ENCODE peak calls at places on chromosomes 13 and 19, in seven cellular contexts. One of them, this sample, is unnamed.

GRCh38 chr13:111209613-111210012 is 94.5 kb downstream of the ARHGEF7 start:
- DNase-seq in IMR-90: no peak
- DNase-seq in K562: no peak
- DNase-seq in A549: no peak
- DNase-seq in fibroblast of lung: no peak
- DNase-seq in H9: no peak
- DNase-seq in osteoblast: no peak
- DNase-seq in this sample: no peak

GRCh38 chr19:17504030-17504429 is 7.4 kb upstream of the PGLS start:
- DNase-seq in IMR-90: no peak
- DNase-seq in K562: no peak
- DNase-seq in A549: no peak
- DNase-seq in fibroblast of lung: no peak
- DNase-seq in H9: no peak
- DNase-seq in osteoblast: peak; percentile 50
- DNase-seq in this sample: no peak

GRCh38 chr19:12937243-12938053 is 961 bp upstream of the CALR start:
- DNase-seq in IMR-90: no peak
- DNase-seq in K562: no peak
- DNase-seq in A549: peak; percentile 68
- DNase-seq in fibroblast of lung: no peak
- DNase-seq in H9: peak; percentile 77
- DNase-seq in osteoblast: peak; percentile 53
- DNase-seq in this sample: peak; percentile 69

GRCh38 chr13:42064259-42064658 is 15.8 kb downstream of the DGKH start:
- DNase-seq in IMR-90: peak; percentile 94
- DNase-seq in K562: no peak
- DNase-seq in A549: no peak
- DNase-seq in fibroblast of lung: peak; percentile 97
- DNase-seq in H9: no peak
- DNase-seq in osteoblast: peak; percentile 71
- DNase-seq in this sample: no peak

GRCh38 chr19:28420731-28421550 is 792.0 kb downstream of the UQCRFS1 start:
- DNase-seq in IMR-90: no peak
- DNase-seq in K562: no peak
- DNase-seq in A549: no peak
- DNase-seq in fibroblast of lung: peak; percentile 73
- DNase-seq in H9: no peak
- DNase-seq in osteoblast: no peak
- DNase-seq in this sample: no peak

GRCh38 chr19:55877211-55877610 is 40.9 kb downstream of the NLRP4 start:
- DNase-seq in IMR-90: no peak
- DNase-seq in K562: no peak
- DNase-seq in A549: no peak
- DNase-seq in fibroblast of lung: no peak
- DNase-seq in H9: no peak
- DNase-seq in osteoblast: no peak
- DNase-seq in this sample: no peak

GRCh38 chr19:39083599-39083982 is 577 bp upstream of the ACP7 start:
- DNase-seq in IMR-90: no peak
- DNase-seq in K562: no peak
- DNase-seq in A549: no peak
- DNase-seq in fibroblast of lung: no peak
- DNase-seq in H9: no peak
- DNase-seq in osteoblast: no peak
- DNase-seq in this sample: no peak

GRCh38 chr13:86446311-86446710 is 647.1 kb upstream of the SLITRK6 start:
- DNase-seq in IMR-90: peak; percentile 13
- DNase-seq in K562: no peak
- DNase-seq in A549: peak; percentile 87
- DNase-seq in fibroblast of lung: peak; percentile 91
- DNase-seq in H9: peak; percentile 66
- DNase-seq in osteoblast: no peak
- DNase-seq in this sample: peak; percentile 33

GRCh38 chr13:20867408-20867807 is 35.1 kb downstream of the XPO4 start:
- DNase-seq in IMR-90: no peak
- DNase-seq in K562: no peak
- DNase-seq in A549: no peak
- DNase-seq in fibroblast of lung: no peak
- DNase-seq in H9: no peak
- DNase-seq in osteoblast: no peak
- DNase-seq in this sample: no peak

GRCh38 chr13:108742681-108743080 is 113.3 kb downstream of the MYO16 start:
- DNase-seq in IMR-90: no peak
- DNase-seq in K562: no peak
- DNase-seq in A549: no peak
- DNase-seq in fibroblast of lung: no peak
- DNase-seq in H9: no peak
- DNase-seq in osteoblast: no peak
- DNase-seq in this sample: no peak

GRCh38 chr13:50599046-50599445 is 244.4 kb downstream of the DLEU7 start:
- DNase-seq in IMR-90: no peak
- DNase-seq in K562: no peak
- DNase-seq in A549: no peak
- DNase-seq in fibroblast of lung: no peak
- DNase-seq in H9: no peak
- DNase-seq in osteoblast: no peak
- DNase-seq in this sample: no peak

GRCh38 chr19:17936379-17936778 is 3.6 kb downstream of the CCDC124 start:
- DNase-seq in IMR-90: no peak
- DNase-seq in K562: no peak
- DNase-seq in A549: no peak
- DNase-seq in fibroblast of lung: no peak
- DNase-seq in H9: no peak
- DNase-seq in osteoblast: no peak
- DNase-seq in this sample: no peak

GRCh38 chr19:45638930-45639729 is at the start of gene EML2:
- DNase-seq in IMR-90: no peak
- DNase-seq in K562: peak; percentile 80
- DNase-seq in A549: peak; percentile 49
- DNase-seq in fibroblast of lung: peak; percentile 39
- DNase-seq in H9: peak; percentile 95
- DNase-seq in osteoblast: peak; percentile 92
- DNase-seq in this sample: peak; percentile 94

GRCh38 chr19:40411125-40411842 is 1.9 kb downstream of the PRX start:
- DNase-seq in IMR-90: no peak
- DNase-seq in K562: peak; percentile 11
- DNase-seq in A549: no peak
- DNase-seq in fibroblast of lung: no peak
- DNase-seq in H9: no peak
- DNase-seq in osteoblast: peak; percentile 62
- DNase-seq in this sample: no peak

GRCh38 chr19:39524495-39524894 is 8.2 kb downstream of the EID2B start:
- DNase-seq in IMR-90: no peak
- DNase-seq in K562: no peak
- DNase-seq in A549: no peak
- DNase-seq in fibroblast of lung: no peak
- DNase-seq in H9: no peak
- DNase-seq in osteoblast: no peak
- DNase-seq in this sample: no peak

GRCh38 chr19:17184381-17184841 is 30.7 kb upstream of the USE1 start:
- DNase-seq in IMR-90: peak; percentile 7
- DNase-seq in K562: no peak
- DNase-seq in A549: no peak
- DNase-seq in fibroblast of lung: no peak
- DNase-seq in H9: no peak
- DNase-seq in osteoblast: peak; percentile 62
- DNase-seq in this sample: no peak

GRCh38 chr13:40863723-40864122 is 74.3 kb downstream of the SLC25A15 start:
- DNase-seq in IMR-90: no peak
- DNase-seq in K562: no peak
- DNase-seq in A549: no peak
- DNase-seq in fibroblast of lung: no peak
- DNase-seq in H9: no peak
- DNase-seq in osteoblast: no peak
- DNase-seq in this sample: no peak

GRCh38 chr19:46015961-46016425 is 6.9 kb downstream of the PGLYRP1 start:
- DNase-seq in IMR-90: no peak
- DNase-seq in K562: no peak
- DNase-seq in A549: peak; percentile 30
- DNase-seq in fibroblast of lung: no peak
- DNase-seq in H9: no peak
- DNase-seq in osteoblast: no peak
- DNase-seq in this sample: peak; percentile 68

DNA sequence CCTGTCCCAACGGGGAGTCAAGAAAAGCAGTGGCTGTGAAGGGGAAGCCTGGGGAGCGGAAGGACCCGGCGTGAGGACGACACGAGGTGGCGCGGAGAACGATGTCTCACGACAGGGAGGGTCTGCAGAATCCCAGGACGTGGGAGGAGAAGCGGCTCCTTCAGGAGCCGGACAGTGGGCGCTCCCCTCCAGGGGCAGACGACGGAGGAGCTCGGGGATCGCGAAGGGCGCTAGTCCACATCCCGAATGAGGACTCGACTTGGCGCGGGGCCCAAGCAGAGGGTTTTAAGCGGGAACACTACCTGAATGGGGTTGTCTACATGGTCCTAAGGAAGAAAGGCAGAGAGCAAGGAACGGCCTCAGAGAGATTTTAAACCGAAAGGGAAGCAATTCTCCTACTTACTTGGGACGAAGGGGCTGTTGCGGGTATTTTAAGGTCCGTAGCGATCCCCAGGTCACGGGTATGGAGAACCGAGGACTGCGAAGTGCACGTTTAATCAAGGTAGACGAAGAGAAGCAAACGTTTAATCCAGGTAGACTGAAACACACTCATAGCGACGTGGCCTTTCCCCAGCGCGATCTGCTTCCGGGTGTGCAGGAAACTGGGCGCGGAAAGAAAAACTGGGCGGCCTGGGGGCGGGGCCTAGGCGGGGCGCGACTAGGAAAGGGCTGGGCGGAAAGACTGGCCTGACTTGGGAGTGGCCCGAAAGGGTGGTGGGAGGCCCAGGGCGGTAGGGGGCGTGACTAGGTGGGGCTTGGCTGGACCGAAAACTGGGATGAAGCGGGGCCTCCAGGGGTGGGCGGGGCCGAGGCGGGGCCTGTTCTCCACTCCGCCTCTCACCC is at the start of gene ZNF841:
- DNase-seq in IMR-90: peak; percentile 92
- DNase-seq in K562: peak; percentile 96
- DNase-seq in A549: peak; percentile 92
- DNase-seq in fibroblast of lung: peak; percentile 93
- DNase-seq in H9: peak; percentile 98
- DNase-seq in osteoblast: peak; percentile 94
- DNase-seq in this sample: peak; percentile 93
- H3K27ac ChIP-seq in IMR-90: peak within 1 kb of the TSS; percentile 88
- H3K27ac ChIP-seq in K562: peak within 1 kb of the TSS; percentile 84
- H3K27ac ChIP-seq in A549: peak within 1 kb of the TSS; percentile 69
- H3K27ac ChIP-seq in fibroblast of lung: peak within 1 kb of the TSS; percentile 83
- H3K27ac ChIP-seq in H9: no peak within 1 kb of the TSS
- H3K27ac ChIP-seq in osteoblast: peak within 1 kb of the TSS; percentile 91
- H3K27ac ChIP-seq in this sample: no peak within 1 kb of the TSS

GRCh38 chr19:30316560-30317106 is 55.6 kb upstream of the ZNF536 start:
- DNase-seq in IMR-90: no peak
- DNase-seq in K562: no peak
- DNase-seq in A549: no peak
- DNase-seq in fibroblast of lung: no peak
- DNase-seq in H9: no peak
- DNase-seq in osteoblast: no peak
- DNase-seq in this sample: no peak
- H3K4me2 ChIP-seq in IMR-90: no peak overlapping the region
- H3K4me2 ChIP-seq in K562: no peak overlapping the region
- H3K4me2 ChIP-seq in A549: no peak overlapping the region
- H3K4me2 ChIP-seq in fibroblast of lung: no peak overlapping the region
- H3K4me2 ChIP-seq in H9: no peak overlapping the region
- H3K4me2 ChIP-seq in osteoblast: no peak overlapping the region
- H3K4me2 ChIP-seq in this sample: no peak overlapping the region

GRCh38 chr19:14367016-14367415 is 14.2 kb upstream of the ADGRE5 start:
- DNase-seq in IMR-90: no peak
- DNase-seq in K562: no peak
- DNase-seq in A549: no peak
- DNase-seq in fibroblast of lung: no peak
- DNase-seq in H9: no peak
- DNase-seq in osteoblast: no peak
- DNase-seq in this sample: no peak

GRCh38 chr19:14363203-14364097 is 17.8 kb upstream of the ADGRE5 start:
- DNase-seq in IMR-90: peak; percentile 42
- DNase-seq in K562: peak; percentile 80
- DNase-seq in A549: peak; percentile 87
- DNase-seq in fibroblast of lung: peak; percentile 68
- DNase-seq in H9: peak; percentile 92
- DNase-seq in osteoblast: peak; percentile 92
- DNase-seq in this sample: peak; percentile 78

GRCh38 chr19:14366529-14366928 is 14.7 kb upstream of the ADGRE5 start:
- DNase-seq in IMR-90: peak; percentile 68
- DNase-seq in K562: peak; percentile 84
- DNase-seq in A549: peak; percentile 84
- DNase-seq in fibroblast of lung: peak; percentile 48
- DNase-seq in H9: peak; percentile 92
- DNase-seq in osteoblast: no peak
- DNase-seq in this sample: peak; percentile 46

GRCh38 chr19:14361824-14362223 is 19.4 kb upstream of the ADGRE5 start:
- DNase-seq in IMR-90: no peak
- DNase-seq in K562: peak; percentile 51
- DNase-seq in A549: peak; percentile 57
- DNase-seq in fibroblast of lung: no peak
- DNase-seq in H9: peak; percentile 83
- DNase-seq in osteoblast: no peak
- DNase-seq in this sample: peak; percentile 52
- TF ChIP-seq CTCF in IMR-90: no peak
- TF ChIP-seq CTCF in K562: peak; percentile 43
- TF ChIP-seq CTCF in A549: peak; percentile 23
- TF ChIP-seq CTCF in fibroblast of lung: no peak
- TF ChIP-seq CTCF in H9: peak; percentile 56
- TF ChIP-seq CTCF in osteoblast: peak; percentile 31
- TF ChIP-seq CTCF in this sample: peak; percentile 26

GRCh38 chr13:91456837-91457236 is 58.4 kb downstream of the GPC5 start:
- DNase-seq in IMR-90: no peak
- DNase-seq in K562: no peak
- DNase-seq in A549: no peak
- DNase-seq in fibroblast of lung: no peak
- DNase-seq in H9: no peak
- DNase-seq in osteoblast: no peak
- DNase-seq in this sample: no peak

GRCh38 chr13:91464336-91464735 is 65.9 kb downstream of the GPC5 start:
- DNase-seq in IMR-90: no peak
- DNase-seq in K562: no peak
- DNase-seq in A549: no peak
- DNase-seq in fibroblast of lung: no peak
- DNase-seq in H9: no peak
- DNase-seq in osteoblast: no peak
- DNase-seq in this sample: no peak

GRCh38 chr13:91454666-91455065 is 56.2 kb downstream of the GPC5 start:
- DNase-seq in IMR-90: no peak
- DNase-seq in K562: no peak
- DNase-seq in A549: no peak
- DNase-seq in fibroblast of lung: no peak
- DNase-seq in H9: no peak
- DNase-seq in osteoblast: no peak
- DNase-seq in this sample: no peak

DNA sequence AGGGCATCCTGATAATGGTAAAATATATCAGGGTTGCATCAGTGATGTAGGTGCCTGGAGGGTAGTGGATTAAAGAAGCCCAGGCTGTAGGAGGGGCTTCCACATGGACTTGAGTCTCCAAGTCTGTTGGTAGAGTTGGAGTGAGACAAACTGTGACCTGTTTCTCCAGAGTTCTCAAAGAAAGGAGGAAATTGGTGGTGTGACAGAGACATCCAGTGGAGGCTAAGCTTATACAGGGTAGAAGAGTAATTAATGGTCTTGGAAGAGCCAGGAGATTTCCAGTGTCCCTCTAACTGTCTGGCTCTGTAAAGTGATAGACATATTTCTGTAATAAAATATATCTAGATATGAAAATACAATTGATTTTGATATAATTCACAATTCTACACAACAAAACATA is 61.1 kb downstream of the GPC5 start:
- DNase-seq in IMR-90: no peak
- DNase-seq in K562: peak; percentile 34
- DNase-seq in A549: no peak
- DNase-seq in fibroblast of lung: no peak
- DNase-seq in H9: no peak
- DNase-seq in osteoblast: no peak
- DNase-seq in this sample: no peak
- H3K27ac ChIP-seq in IMR-90: no peak overlapping the region
- H3K27ac ChIP-seq in K562: no peak overlapping the region
- H3K27ac ChIP-seq in A549: no peak overlapping the region
- H3K27ac ChIP-seq in fibroblast of lung: no peak overlapping the region
- H3K27ac ChIP-seq in H9: no peak overlapping the region
- H3K27ac ChIP-seq in osteoblast: no peak overlapping the region
- H3K27ac ChIP-seq in this sample: no peak overlapping the region

This sample was measured in neural progenitor cell.